ENCODE peak calls at places on chromosomes 1 and 21, in eight cellular contexts. One of them, this sample, is unnamed.
A peak's percentile ranks its signal among the peaks of the same experiment; 100 is the strongest.

GRCh38 chr1:24321712-24322635 is 2.8 kb downstream of the GRHL3 start:
- DNase-seq in ELF-1: peak; percentile 94
- DNase-seq in fibroblast of gingiva: peak; percentile 54
- DNase-seq in brain microvascular endothelial cell: peak; percentile 73
- DNase-seq in right lobe of liver: peak; percentile 66
- DNase-seq in effector CD8-positive, alpha-beta T cell: peak; percentile 30
- DNase-seq in stimulated activated naive CD4-positive, alpha-beta T cell: peak; percentile 48
- DNase-seq in mesendoderm: peak; percentile 91
- DNase-seq in this sample: peak; percentile 87

GRCh38 chr21:44765231-44766013 is 36.2 kb downstream of the UBE2G2 start:
- DNase-seq in ELF-1: no peak
- DNase-seq in fibroblast of gingiva: no peak
- DNase-seq in brain microvascular endothelial cell: no peak
- DNase-seq in right lobe of liver: no peak
- DNase-seq in effector CD8-positive, alpha-beta T cell: no peak
- DNase-seq in stimulated activated naive CD4-positive, alpha-beta T cell: no peak
- DNase-seq in mesendoderm: peak; percentile 34
- DNase-seq in this sample: peak; percentile 37

GRCh38 chr1:117646007-117646913 is 40.4 kb downstream of the TENT5C start:
- DNase-seq in ELF-1: no peak
- DNase-seq in fibroblast of gingiva: peak; percentile 30
- DNase-seq in brain microvascular endothelial cell: no peak
- DNase-seq in right lobe of liver: no peak
- DNase-seq in effector CD8-positive, alpha-beta T cell: no peak
- DNase-seq in stimulated activated naive CD4-positive, alpha-beta T cell: no peak
- DNase-seq in mesendoderm: no peak
- DNase-seq in this sample: no peak

GRCh38 chr1:179034720-179035119 is 9.0 kb downstream of the FAM20B start:
- DNase-seq in ELF-1: no peak
- DNase-seq in fibroblast of gingiva: peak; percentile 86
- DNase-seq in brain microvascular endothelial cell: no peak
- DNase-seq in right lobe of liver: no peak
- DNase-seq in effector CD8-positive, alpha-beta T cell: no peak
- DNase-seq in stimulated activated naive CD4-positive, alpha-beta T cell: no peak
- DNase-seq in mesendoderm: no peak
- DNase-seq in this sample: peak; percentile 37

GRCh38 chr1:172246521-172247390 is 173.7 kb upstream of the C1orf105 start:
- DNase-seq in ELF-1: no peak
- DNase-seq in fibroblast of gingiva: peak; percentile 68
- DNase-seq in brain microvascular endothelial cell: no peak
- DNase-seq in right lobe of liver: no peak
- DNase-seq in effector CD8-positive, alpha-beta T cell: no peak
- DNase-seq in stimulated activated naive CD4-positive, alpha-beta T cell: no peak
- DNase-seq in mesendoderm: no peak
- DNase-seq in this sample: no peak

GRCh38 chr1:84582802-84583587 is 8.8 kb upstream of the CTBS start:
- DNase-seq in ELF-1: peak; percentile 49
- DNase-seq in fibroblast of gingiva: peak; percentile 30
- DNase-seq in brain microvascular endothelial cell: no peak
- DNase-seq in right lobe of liver: no peak
- DNase-seq in effector CD8-positive, alpha-beta T cell: no peak
- DNase-seq in stimulated activated naive CD4-positive, alpha-beta T cell: no peak
- DNase-seq in mesendoderm: peak; percentile 79
- DNase-seq in this sample: no peak

GRCh38 chr1:162530318-162530984 is 31.1 kb upstream of the UAP1 start:
- DNase-seq in ELF-1: peak; percentile 70
- DNase-seq in fibroblast of gingiva: no peak
- DNase-seq in brain microvascular endothelial cell: no peak
- DNase-seq in right lobe of liver: no peak
- DNase-seq in effector CD8-positive, alpha-beta T cell: no peak
- DNase-seq in stimulated activated naive CD4-positive, alpha-beta T cell: no peak
- DNase-seq in mesendoderm: peak; percentile 70
- DNase-seq in this sample: no peak

GRCh38 chr1:53547321-53547720 is 88.1 kb downstream of the DMRTB1 start:
- DNase-seq in ELF-1: no peak
- DNase-seq in fibroblast of gingiva: no peak
- DNase-seq in brain microvascular endothelial cell: no peak
- DNase-seq in right lobe of liver: no peak
- DNase-seq in effector CD8-positive, alpha-beta T cell: no peak
- DNase-seq in stimulated activated naive CD4-positive, alpha-beta T cell: no peak
- DNase-seq in mesendoderm: no peak
- DNase-seq in this sample: no peak

GRCh38 chr1:24547195-24547594 is 8.7 kb upstream of the NCMAP start:
- DNase-seq in ELF-1: no peak
- DNase-seq in fibroblast of gingiva: no peak
- DNase-seq in brain microvascular endothelial cell: no peak
- DNase-seq in right lobe of liver: no peak
- DNase-seq in effector CD8-positive, alpha-beta T cell: no peak
- DNase-seq in stimulated activated naive CD4-positive, alpha-beta T cell: no peak
- DNase-seq in mesendoderm: no peak
- DNase-seq in this sample: no peak

This sample was measured in amniotic epithelial cell.